ENCODE peak calls at places on chromosomes 5 and 9, in seven cellular contexts. D is OCI-LY7, M is NB4, V is activated B cell treated with CpG ODN at 0.5 μM for 24 hours, B is astrocyte of the spinal cord, T is left ventricle myocardium inferior, A is GM23338. I is an unnamed sample.

GRCh38 chr9:123225995-123226394 is 42.4 kb downstream of the STRBP start:
- DNase-seq in D (no peak), M (no peak), V (no peak), B (peak; percentile 23), T (no peak), A (no peak), I (no peak)

GRCh38 chr5:125142439-125142838 is 396.0 kb upstream of the ZNF608 start:
- DNase-seq in D (no peak), M (no peak), V (no peak), B (no peak), T (no peak), A (no peak), I (no peak)

GRCh38 chr5:127492854-127493738 is 24.3 kb upstream of the PRRC1 start:
- DNase-seq in D (peak; percentile 53), M (peak; percentile 46), V (no peak), B (peak; percentile 84), T (no peak), A (peak; percentile 56), I (no peak)

GRCh38 chr5:166551384-166551783 is 1740.1 kb upstream of the WWC1 start:
- DNase-seq in D (no peak), M (no peak), V (no peak), B (no peak), T (no peak), A (no peak), I (no peak)

GRCh38 chr9:89686621-89687020 is 81.8 kb downstream of the GADD45G start:
- DNase-seq in D (no peak), M (no peak), V (no peak), B (no peak), T (no peak), A (no peak), I (no peak)

GRCh38 chr9:137141976-137142936 is 3.3 kb downstream of the GRIN1 start:
- DNase-seq in D (no peak), M (no peak), V (no peak), B (no peak), T (no peak), A (no peak), I (no peak)

GRCh38 chr5:138706655-138707480 is 46.4 kb upstream of the CTNNA1 start:
- DNase-seq in D (no peak), M (peak; percentile 75), V (no peak), B (peak; percentile 78), T (no peak), A (no peak), I (no peak)

GRCh38 chr5:33330416-33330815 is 110.3 kb upstream of the TARS1 start:
- DNase-seq in D (no peak), M (no peak), V (no peak), B (no peak), T (no peak), A (no peak), I (no peak)

GRCh38 chr9:111483419-111483861 is 743 bp downstream of the ECPAS start:
- DNase-seq in D (peak; percentile 62), M (peak; percentile 69), V (no peak), B (peak; percentile 43), T (no peak), A (no peak), I (peak; percentile 66)

GRCh38 chr9:104882574-104882973 is 45.4 kb downstream of the ABCA1 start:
- DNase-seq in D (no peak), M (no peak), V (no peak), B (no peak), T (no peak), A (no peak), I (no peak)

GRCh38 chr5:6814816-6815215 is 101.6 kb downstream of the TENT4A start:
- DNase-seq in D (no peak), M (no peak), V (no peak), B (no peak), T (no peak), A (no peak), I (no peak)

GRCh38 chr5:35851282-35851681 is 5.4 kb upstream of the IL7R start:
- DNase-seq in D (no peak), M (no peak), V (no peak), B (peak; percentile 36), T (no peak), A (no peak), I (no peak)

GRCh38 chr5:157801-158200 is 33.5 kb upstream of the LRRC14B start:
- DNase-seq in D (no peak), M (no peak), V (no peak), B (no peak), T (no peak), A (no peak), I (peak; percentile 19)

GRCh38 chr9:33623658-33624586 is 99.9 kb downstream of the ANKRD18B start:
- DNase-seq in D (peak; percentile 76), M (peak; percentile 90), V (peak; percentile 45), B (peak; percentile 64), T (peak; percentile 24), A (peak; percentile 93), I (no peak)

GRCh38 chr9:2991292-2991691 is 147.4 kb upstream of the PUM3 start:
- DNase-seq in D (no peak), M (no peak), V (no peak), B (no peak), T (no peak), A (no peak), I (no peak)
- TF ChIP-seq CTCF in D (peak; percentile 28), M (peak; percentile 6), V (no peak), B (peak; percentile 7), T (no peak), A (peak; percentile 50), I (no peak)

GRCh38 chr5:102154291-102154690 is 141.8 kb downstream of the SLCO4C1 start:
- DNase-seq in D (no peak), M (no peak), V (no peak), B (no peak), T (no peak), A (no peak), I (no peak)

GRCh38 chr5:102152906-102153787 is 142.9 kb downstream of the SLCO4C1 start:
- DNase-seq in D (peak; percentile 11), M (peak; percentile 43), V (no peak), B (peak; percentile 34), T (no peak), A (peak; percentile 76), I (no peak)
- TF ChIP-seq CTCF in D (peak; percentile 81), M (peak; percentile 28), V (no peak), B (peak; percentile 29), T (peak; percentile 24), A (peak; percentile 84), I (peak; percentile 65)

GRCh38 chr5:73303139-73304079 is 130.4 kb downstream of the TMEM174 start:
- DNase-seq in D (no peak), M (no peak), V (no peak), B (no peak), T (no peak), A (peak; percentile 86), I (no peak)
- TF ChIP-seq CTCF in D (no peak), M (no peak), V (no peak), B (peak; percentile 38), T (no peak), A (peak; percentile 67), I (peak; percentile 15)

GRCh38 chr5:60843693-60844428 is at the start of gene ELOVL7:
- DNase-seq in D (no peak), M (no peak), V (peak; percentile 38), B (peak; percentile 5), T (no peak), A (peak; percentile 94), I (peak; percentile 85)
- TF ChIP-seq CTCF in D (no peak), M (no peak), V (no peak), B (peak; percentile 39), T (no peak), A (no peak), I (no peak)